ENCODE peak calls at places on chromosomes 6 and 20, in ten cellular contexts. One of them, this sample, is unnamed.

GRCh38 chr6:24329022-24329421 is 28.8 kb downstream of the DCDC2 start:
- DNase-seq in sigmoid colon: no peak
- DNase-seq in H9: no peak
- DNase-seq in uterus: no peak
- DNase-seq in GM23248: peak; percentile 48
- DNase-seq in mesenchymal stem cell: no peak
- DNase-seq in ascending aorta: no peak
- DNase-seq in heart left ventricle: no peak
- DNase-seq in aorta: no peak
- DNase-seq in A673: no peak
- DNase-seq in this sample: no peak

GRCh38 chr20:36017034-36017951 is 48.9 kb downstream of the CNBD2 start:
- DNase-seq in sigmoid colon: no peak
- DNase-seq in H9: no peak
- DNase-seq in uterus: peak; percentile 15
- DNase-seq in GM23248: peak; percentile 73
- DNase-seq in mesenchymal stem cell: no peak
- DNase-seq in ascending aorta: no peak
- DNase-seq in heart left ventricle: no peak
- DNase-seq in aorta: no peak
- DNase-seq in A673: peak; percentile 19
- DNase-seq in this sample: no peak

GRCh38 chr6:48229849-48230248 is 118.9 kb upstream of the PTCHD4 start:
- DNase-seq in sigmoid colon: no peak
- DNase-seq in H9: no peak
- DNase-seq in uterus: no peak
- DNase-seq in GM23248: no peak
- DNase-seq in mesenchymal stem cell: no peak
- DNase-seq in ascending aorta: no peak
- DNase-seq in heart left ventricle: no peak
- DNase-seq in aorta: no peak
- DNase-seq in A673: no peak
- DNase-seq in this sample: no peak

GRCh38 chr6:139568157-139568955 is 193.9 kb upstream of the CITED2 start:
- DNase-seq in sigmoid colon: no peak
- DNase-seq in H9: no peak
- DNase-seq in uterus: no peak
- DNase-seq in GM23248: peak; percentile 44
- DNase-seq in mesenchymal stem cell: peak; percentile 60
- DNase-seq in ascending aorta: no peak
- DNase-seq in heart left ventricle: no peak
- DNase-seq in aorta: no peak
- DNase-seq in A673: no peak
- DNase-seq in this sample: no peak

GRCh38 chr6:34352305-34352937 is 40.0 kb downstream of the NUDT3 start:
- DNase-seq in sigmoid colon: no peak
- DNase-seq in H9: no peak
- DNase-seq in uterus: no peak
- DNase-seq in GM23248: peak; percentile 43
- DNase-seq in mesenchymal stem cell: peak; percentile 82
- DNase-seq in ascending aorta: no peak
- DNase-seq in heart left ventricle: no peak
- DNase-seq in aorta: no peak
- DNase-seq in A673: no peak
- DNase-seq in this sample: no peak

GRCh38 chr6:63573899-63574553 is 1.7 kb downstream of the LOC128125822 start:
- DNase-seq in sigmoid colon: no peak
- DNase-seq in H9: peak; percentile 42
- DNase-seq in uterus: no peak
- DNase-seq in GM23248: peak; percentile 75
- DNase-seq in mesenchymal stem cell: peak; percentile 86
- DNase-seq in ascending aorta: no peak
- DNase-seq in heart left ventricle: no peak
- DNase-seq in aorta: no peak
- DNase-seq in A673: peak; percentile 85
- DNase-seq in this sample: no peak

GRCh38 chr20:21513881-21514540 is at the start of gene NKX2-2:
- DNase-seq in sigmoid colon: no peak
- DNase-seq in H9: peak; percentile 72
- DNase-seq in uterus: no peak
- DNase-seq in GM23248: no peak
- DNase-seq in mesenchymal stem cell: no peak
- DNase-seq in ascending aorta: no peak
- DNase-seq in heart left ventricle: no peak
- DNase-seq in aorta: no peak
- DNase-seq in A673: peak; percentile 94
- DNase-seq in this sample: no peak

GRCh38 chr20:55094353-55094861 is 619.0 kb downstream of the DOK5 start:
- DNase-seq in sigmoid colon: no peak
- DNase-seq in H9: no peak
- DNase-seq in uterus: no peak
- DNase-seq in GM23248: no peak
- DNase-seq in mesenchymal stem cell: no peak
- DNase-seq in ascending aorta: no peak
- DNase-seq in heart left ventricle: no peak
- DNase-seq in aorta: no peak
- DNase-seq in A673: no peak
- DNase-seq in this sample: no peak

GRCh38 chr6:31356216-31356945 is 598 bp downstream of the HLA-B start:
- DNase-seq in sigmoid colon: peak; percentile 77
- DNase-seq in H9: no peak
- DNase-seq in uterus: peak; percentile 51
- DNase-seq in GM23248: peak; percentile 63
- DNase-seq in mesenchymal stem cell: peak; percentile 62
- DNase-seq in ascending aorta: no peak
- DNase-seq in heart left ventricle: peak; percentile 74
- DNase-seq in aorta: peak; percentile 86
- DNase-seq in A673: peak; percentile 20
- DNase-seq in this sample: no peak

GRCh38 chr6:35948725-35949124 is 27.8 kb upstream of the SRPK1 start:
- DNase-seq in sigmoid colon: no peak
- DNase-seq in H9: peak; percentile 68
- DNase-seq in uterus: no peak
- DNase-seq in GM23248: peak; percentile 37
- DNase-seq in mesenchymal stem cell: peak; percentile 43
- DNase-seq in ascending aorta: no peak
- DNase-seq in heart left ventricle: no peak
- DNase-seq in aorta: no peak
- DNase-seq in A673: peak; percentile 34
- DNase-seq in this sample: no peak

GRCh38 chr6:111600588-111601440 is 4.9 kb downstream of the TRAF3IP2 start:
- DNase-seq in sigmoid colon: peak; percentile 75
- DNase-seq in H9: no peak
- DNase-seq in uterus: no peak
- DNase-seq in GM23248: peak; percentile 76
- DNase-seq in mesenchymal stem cell: no peak
- DNase-seq in ascending aorta: no peak
- DNase-seq in heart left ventricle: no peak
- DNase-seq in aorta: no peak
- DNase-seq in A673: no peak
- DNase-seq in this sample: no peak

DNA sequence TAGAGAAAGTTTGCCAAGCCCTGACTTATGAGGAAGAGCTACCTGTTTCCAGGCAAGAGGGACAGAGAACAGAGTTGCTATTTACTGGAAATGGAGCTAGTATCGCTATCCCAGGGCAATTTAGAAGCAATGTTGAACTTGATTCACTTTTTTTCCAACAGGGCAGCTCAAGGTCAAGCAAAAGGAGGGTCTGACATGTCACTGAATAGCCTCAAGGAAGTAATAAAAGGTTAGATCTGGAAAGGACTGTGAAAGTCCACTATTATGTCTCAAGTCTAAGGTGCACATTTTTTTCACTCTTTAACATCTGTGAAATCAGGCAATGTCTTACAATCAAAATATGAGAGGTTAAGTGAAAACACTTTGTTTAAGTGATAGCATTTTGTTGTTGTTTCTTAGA is 84.4 kb downstream of the CLIC5 start:
- DNase-seq in sigmoid colon: no peak
- DNase-seq in H9: no peak
- DNase-seq in uterus: no peak
- DNase-seq in GM23248: no peak
- DNase-seq in mesenchymal stem cell: no peak
- DNase-seq in ascending aorta: no peak
- DNase-seq in heart left ventricle: no peak
- DNase-seq in aorta: no peak
- DNase-seq in A673: no peak
- DNase-seq in this sample: no peak
- H3K27ac ChIP-seq in sigmoid colon: no peak overlapping the region
- H3K27ac ChIP-seq in H9: no peak overlapping the region
- H3K27ac ChIP-seq in uterus: no peak overlapping the region
- H3K27ac ChIP-seq in GM23248: no peak overlapping the region
- H3K27ac ChIP-seq in mesenchymal stem cell: no peak overlapping the region
- H3K27ac ChIP-seq in ascending aorta: no peak overlapping the region
- H3K27ac ChIP-seq in heart left ventricle: peak overlapping the region; percentile 11
- H3K27ac ChIP-seq in aorta: no peak overlapping the region
- H3K27ac ChIP-seq in A673: no peak overlapping the region
- H3K27ac ChIP-seq in this sample: no peak overlapping the region

GRCh38 chr20:11917663-11918062 is at the start of gene BTBD3:
- DNase-seq in sigmoid colon: peak; percentile 80
- DNase-seq in H9: no peak
- DNase-seq in uterus: peak; percentile 58
- DNase-seq in GM23248: peak; percentile 64
- DNase-seq in mesenchymal stem cell: no peak
- DNase-seq in ascending aorta: no peak
- DNase-seq in heart left ventricle: peak; percentile 77
- DNase-seq in aorta: no peak
- DNase-seq in A673: no peak
- DNase-seq in this sample: no peak

GRCh38 chr20:11920083-11920482 is 2.4 kb downstream of the BTBD3 start:
- DNase-seq in sigmoid colon: no peak
- DNase-seq in H9: no peak
- DNase-seq in uterus: no peak
- DNase-seq in GM23248: no peak
- DNase-seq in mesenchymal stem cell: no peak
- DNase-seq in ascending aorta: no peak
- DNase-seq in heart left ventricle: no peak
- DNase-seq in aorta: no peak
- DNase-seq in A673: no peak
- DNase-seq in this sample: no peak

GRCh38 chr20:11919571-11919970 is 1.9 kb downstream of the BTBD3 start:
- DNase-seq in sigmoid colon: no peak
- DNase-seq in H9: no peak
- DNase-seq in uterus: no peak
- DNase-seq in GM23248: no peak
- DNase-seq in mesenchymal stem cell: no peak
- DNase-seq in ascending aorta: no peak
- DNase-seq in heart left ventricle: no peak
- DNase-seq in aorta: no peak
- DNase-seq in A673: no peak
- DNase-seq in this sample: no peak

GRCh38 chr20:11919046-11919445 is 1.4 kb downstream of the BTBD3 start:
- DNase-seq in sigmoid colon: no peak
- DNase-seq in H9: no peak
- DNase-seq in uterus: peak; percentile 20
- DNase-seq in GM23248: no peak
- DNase-seq in mesenchymal stem cell: no peak
- DNase-seq in ascending aorta: no peak
- DNase-seq in heart left ventricle: peak; percentile 71
- DNase-seq in aorta: no peak
- DNase-seq in A673: no peak
- DNase-seq in this sample: no peak

DNA sequence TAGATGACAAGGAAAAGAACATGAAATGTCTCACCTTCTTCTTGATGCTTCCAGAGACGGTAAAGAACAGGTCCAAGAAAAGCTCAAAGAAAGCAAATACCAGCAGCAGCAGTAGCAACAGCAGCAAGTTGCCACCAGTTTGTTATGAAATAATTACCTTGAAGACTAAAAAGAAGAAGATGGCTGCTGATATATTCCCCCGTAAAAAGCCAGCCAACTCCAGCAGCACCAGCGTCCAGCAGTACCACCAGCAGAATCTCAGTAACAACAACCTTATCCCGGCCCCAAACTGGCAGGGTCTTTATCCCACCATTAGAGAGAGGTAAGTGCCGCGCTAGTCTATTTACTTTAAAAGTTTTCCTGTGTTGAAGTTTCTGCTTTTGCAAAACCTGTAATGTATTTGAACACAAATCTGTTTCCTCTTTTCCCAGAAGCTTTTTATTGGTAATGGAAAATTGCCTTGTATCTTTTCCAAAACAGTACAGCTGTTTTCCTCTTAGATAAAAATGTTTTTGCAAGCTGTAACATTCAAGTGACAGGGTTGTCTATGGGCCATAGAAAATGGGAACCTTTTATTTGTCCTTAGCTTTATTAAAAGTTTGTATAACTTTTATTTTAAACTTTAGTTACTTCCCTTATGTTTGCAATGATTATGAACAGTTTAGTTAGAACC is 723 bp downstream of the BTBD3 start:
- DNase-seq in sigmoid colon: no peak
- DNase-seq in H9: no peak
- DNase-seq in uterus: no peak
- DNase-seq in GM23248: peak; percentile 2
- DNase-seq in mesenchymal stem cell: no peak
- DNase-seq in ascending aorta: no peak
- DNase-seq in heart left ventricle: no peak
- DNase-seq in aorta: no peak
- DNase-seq in A673: no peak
- DNase-seq in this sample: no peak
- H3K4me1 ChIP-seq in sigmoid colon: peaks cover 31% of the 10 kb centered on the region
- H3K4me1 ChIP-seq in H9: no peaks in the 10 kb centered on the region
- H3K4me1 ChIP-seq in uterus: no peaks in the 10 kb centered on the region
- H3K4me1 ChIP-seq in GM23248: peaks cover 14% of the 10 kb centered on the region
- H3K4me1 ChIP-seq in mesenchymal stem cell: no peaks in the 10 kb centered on the region
- H3K4me1 ChIP-seq in ascending aorta: peaks cover 4% of the 10 kb centered on the region
- H3K4me1 ChIP-seq in heart left ventricle: peaks cover 19% of the 10 kb centered on the region
- H3K4me1 ChIP-seq in aorta: no peaks in the 10 kb centered on the region
- H3K4me1 ChIP-seq in A673: no peaks in the 10 kb centered on the region
- H3K4me1 ChIP-seq in this sample: peaks cover 29% of the 10 kb centered on the region

DNA sequence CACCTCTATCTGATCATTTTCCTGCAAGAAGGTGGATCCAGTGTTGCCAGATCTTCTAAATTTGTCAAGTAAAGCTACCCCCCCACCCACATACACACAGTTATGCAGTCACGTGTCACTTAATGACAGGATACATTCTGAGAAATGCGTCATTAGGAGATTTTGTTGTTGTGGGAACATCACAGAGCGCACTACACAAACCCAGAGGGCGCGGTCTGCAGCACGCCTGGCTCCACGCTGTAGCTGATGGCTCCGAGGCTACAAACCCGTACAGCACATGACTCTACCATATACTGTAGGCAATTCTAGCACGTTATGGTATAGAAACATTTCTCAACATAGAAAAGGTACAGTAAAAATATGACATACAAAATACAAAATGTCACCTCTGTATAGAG is 126.9 kb downstream of the SYCP2 start:
- DNase-seq in sigmoid colon: no peak
- DNase-seq in H9: peak; percentile 5
- DNase-seq in uterus: no peak
- DNase-seq in GM23248: no peak
- DNase-seq in mesenchymal stem cell: no peak
- DNase-seq in ascending aorta: no peak
- DNase-seq in heart left ventricle: no peak
- DNase-seq in aorta: peak; percentile 34
- DNase-seq in A673: no peak
- DNase-seq in this sample: no peak
- H3K27me3 ChIP-seq in sigmoid colon: no peaks in the 10 kb centered on the region
- H3K27me3 ChIP-seq in H9: no peaks in the 10 kb centered on the region
- H3K27me3 ChIP-seq in uterus: no peaks in the 10 kb centered on the region
- H3K27me3 ChIP-seq in GM23248: peaks cover 6% of the 10 kb centered on the region
- H3K27me3 ChIP-seq in mesenchymal stem cell: peaks cover 7% of the 10 kb centered on the region
- H3K27me3 ChIP-seq in ascending aorta: no peaks in the 10 kb centered on the region
- H3K27me3 ChIP-seq in heart left ventricle: no peaks in the 10 kb centered on the region
- H3K27me3 ChIP-seq in aorta: no peaks in the 10 kb centered on the region
- H3K27me3 ChIP-seq in A673: no peaks in the 10 kb centered on the region
- H3K27me3 ChIP-seq in this sample: no peaks in the 10 kb centered on the region

GRCh38 chr20:23049933-23050838 is 714 bp upstream of the THBD start:
- DNase-seq in sigmoid colon: peak; percentile 72
- DNase-seq in H9: peak; percentile 58
- DNase-seq in uterus: no peak
- DNase-seq in GM23248: peak; percentile 68
- DNase-seq in mesenchymal stem cell: no peak
- DNase-seq in ascending aorta: no peak
- DNase-seq in heart left ventricle: peak; percentile 68
- DNase-seq in aorta: peak; percentile 91
- DNase-seq in A673: no peak
- DNase-seq in this sample: no peak
- H3K27ac ChIP-seq in sigmoid colon: peak overlapping the region; percentile 71
- H3K27ac ChIP-seq in H9: no peak overlapping the region
- H3K27ac ChIP-seq in uterus: peak overlapping the region; percentile 69
- H3K27ac ChIP-seq in GM23248: peak overlapping the region; percentile 47
- H3K27ac ChIP-seq in mesenchymal stem cell: peak overlapping the region; percentile 8
- H3K27ac ChIP-seq in ascending aorta: peak overlapping the region; percentile 93
- H3K27ac ChIP-seq in heart left ventricle: peak overlapping the region; percentile 80
- H3K27ac ChIP-seq in aorta: peak overlapping the region; percentile 84
- H3K27ac ChIP-seq in A673: no peak overlapping the region
- H3K27ac ChIP-seq in this sample: peak overlapping the region; percentile 96